ENCODE peak calls at places on chromosomes 12 and 14, in eight cellular contexts. K is progenitor cell of endocrine pancreas, I is choroid plexus epithelial cell, B is IMR-90, C is brain microvascular endothelial cell, D is neural crest cell, F is activated B cell treated with CpG ODN at 0.5 μM for 24 hours, T is left lung. S is an unnamed sample.

GRCh38 chr12:104121001-104121400 is 17.0 kb downstream of the NFYB start:
- DNase-seq in K (no peak), I (peak), B (peak), C (peak), D (no peak), F (no peak), T (no peak), S (no peak)

GRCh38 chr12:13788626-13789025 is 192.8 kb downstream of the GRIN2B start:
- DNase-seq in K (no peak), I (no peak), B (no peak), C (no peak), D (no peak), F (no peak), T (no peak), S (no peak)

GRCh38 chr12:119804011-119804641 is 73.0 kb downstream of the CIT start:
- DNase-seq in K (peak), I (peak), B (peak), C (peak), D (peak), F (no peak), T (peak), S (no peak)

GRCh38 chr14:105419305-105420091 is at the start of gene MTA1:
- DNase-seq in K (no peak), I (peak), B (peak), C (no peak), D (peak), F (peak), T (peak), S (peak)

GRCh38 chr12:101570022-101570421 is 24.7 kb upstream of the MYBPC1 start:
- DNase-seq in K (no peak), I (peak), B (peak), C (peak), D (no peak), F (no peak), T (no peak), S (no peak)

GRCh38 chr12:11953523-11953922 is 117.2 kb upstream of the BCL2L14 start:
- DNase-seq in K (no peak), I (no peak), B (no peak), C (no peak), D (no peak), F (no peak), T (no peak), S (no peak)

GRCh38 chr14:91249841-91250616 is 5.5 kb upstream of the GPR68 start:
- DNase-seq in K (no peak), I (peak), B (no peak), C (no peak), D (no peak), F (no peak), T (no peak), S (peak)

GRCh38 chr14:103782376-103782775 is 65.0 kb downstream of the PPP1R13B start:
- DNase-seq in K (no peak), I (no peak), B (no peak), C (no peak), D (no peak), F (no peak), T (no peak), S (no peak)

GRCh38 chr14:53494587-53494986 is 341.5 kb upstream of the DDHD1 start:
- DNase-seq in K (no peak), I (no peak), B (no peak), C (no peak), D (no peak), F (no peak), T (no peak), S (no peak)

GRCh38 chr14:23209651-23210423 is 26.4 kb upstream of the SLC7A8 start:
- DNase-seq in K (no peak), I (peak), B (peak), C (no peak), D (no peak), F (no peak), T (no peak), S (no peak)

GRCh38 chr12:124031058-124031457 is 58.0 kb downstream of the ZNF664 start:
- DNase-seq in K (no peak), I (no peak), B (peak), C (no peak), D (no peak), F (no peak), T (no peak), S (no peak)

GRCh38 chr14:23008836-23009235 is 1.1 kb downstream of the C14orf93 start:
- DNase-seq in K (no peak), I (no peak), B (no peak), C (no peak), D (no peak), F (no peak), T (no peak), S (no peak)

GRCh38 chr14:24904533-24904932 is 145.4 kb downstream of the STXBP6 start:
- DNase-seq in K (no peak), I (no peak), B (no peak), C (no peak), D (no peak), F (no peak), T (no peak), S (no peak)

GRCh38 chr12:110932048-110932447 is 11.7 kb upstream of the MYL2 start:
- DNase-seq in K (no peak), I (peak), B (no peak), C (no peak), D (peak), F (no peak), T (no peak), S (no peak)

GRCh38 chr12:59678759-59679411 is 83.1 kb downstream of the SLC16A7 start:
- DNase-seq in K (no peak), I (no peak), B (no peak), C (no peak), D (no peak), F (no peak), T (peak), S (no peak)

GRCh38 chr12:115569694-115570093 is 707.8 kb downstream of the MED13L start:
- DNase-seq in K (no peak), I (peak), B (no peak), C (no peak), D (no peak), F (no peak), T (no peak), S (no peak)

GRCh38 chr14:21415329-21415728 is 31.5 kb upstream of the SUPT16H start:
- DNase-seq in K (no peak), I (no peak), B (no peak), C (no peak), D (no peak), F (no peak), T (no peak), S (no peak)

GRCh38 chr12:113474635-113475436 is 3.2 kb upstream of the LHX5 start:
- DNase-seq in K (no peak), I (no peak), B (no peak), C (no peak), D (no peak), F (no peak), T (no peak), S (no peak)

GRCh38 chr14:53509845-53510244 is 356.7 kb upstream of the DDHD1 start:
- DNase-seq in K (no peak), I (no peak), B (peak), C (no peak), D (no peak), F (no peak), T (no peak), S (no peak)

GRCh38 chr14:36514278-36515104 is 5.5 kb downstream of the NKX2-1 start:
- DNase-seq in K (no peak), I (no peak), B (no peak), C (no peak), D (no peak), F (no peak), T (peak), S (no peak)

GRCh38 chr14:33484264-33484663 is 466.6 kb downstream of the EGLN3 start:
- DNase-seq in K (no peak), I (peak), B (no peak), C (peak), D (no peak), F (no peak), T (no peak), S (no peak)

GRCh38 chr12:39354955-39355354 is 88.0 kb downstream of the KIF21A start:
- DNase-seq in K (no peak), I (no peak), B (no peak), C (no peak), D (no peak), F (no peak), T (no peak), S (no peak)

GRCh38 chr12:1533602-1534304 is 60.6 kb downstream of the FBXL14 start:
- DNase-seq in K (no peak), I (peak), B (peak), C (peak), D (no peak), F (peak), T (no peak), S (peak)

GRCh38 chr14:92524603-92525185 is 11.1 kb downstream of the RIN3 start:
- DNase-seq in K (no peak), I (no peak), B (no peak), C (no peak), D (no peak), F (no peak), T (no peak), S (no peak)

GRCh38 chr12:54700301-54700700 is 52.1 kb upstream of the DCD start:
- DNase-seq in K (no peak), I (no peak), B (no peak), C (no peak), D (no peak), F (no peak), T (no peak), S (no peak)

GRCh38 chr14:23147676-23148075 is 28.6 kb upstream of the CEBPE start:
- DNase-seq in K (no peak), I (peak), B (peak), C (no peak), D (no peak), F (no peak), T (no peak), S (no peak)

GRCh38 chr12:122064034-122064777 is 14.3 kb upstream of the MLXIP start:
- DNase-seq in K (peak), I (peak), B (peak), C (peak), D (peak), F (no peak), T (no peak), S (no peak)
- TF ChIP-seq CTCF in K (peak), I (peak), B (peak), C (peak), D (peak), F (no peak), T (peak), S (no peak)

GRCh38 chr14:46490150-46490769 is 161.3 kb downstream of the RPL10L start:
- DNase-seq in K (no peak), I (peak), B (no peak), C (peak), D (no peak), F (no peak), T (no peak), S (no peak)
- TF ChIP-seq CTCF in K (peak), I (peak), B (no peak), C (peak), D (peak), F (no peak), T (no peak), S (no peak)

GRCh38 chr12:75623631-75624118 is 112.3 kb upstream of the KRR1 start:
- DNase-seq in K (no peak), I (peak), B (peak), C (peak), D (no peak), F (no peak), T (no peak), S (no peak)
- TF ChIP-seq CTCF in K (no peak), I (peak), B (peak), C (peak), D (peak), F (no peak), T (no peak), S (no peak)

GRCh38 chr12:72313757-72314270 is 41.6 kb downstream of the TRHDE start:
- DNase-seq in K (no peak), I (peak), B (peak), C (no peak), D (no peak), F (no peak), T (no peak), S (no peak)
- TF ChIP-seq CTCF in K (no peak), I (no peak), B (no peak), C (no peak), D (no peak), F (no peak), T (no peak), S (no peak)

S was measured in natural killer cell.